ENCODE peak calls at places on chromosomes 13 and 19, in seven cellular contexts. L is CD8-positive, alpha-beta memory T cell; J is trophoblast cell; V is mesenchymal stem cell; D is HCT116; O is stimulated activated CD8-positive, alpha-beta memory T cell treated with anti-CD3 and anti-CD28 coated beads, Interleukin-4, amount 100 ng/mL, for 1 hour; B is progenitor cell of endocrine pancreas. K is an unnamed sample.

GRCh38 chr19:55273978-55274707 is 5.8 kb downstream of the HSPBP1 start:
- DNase-seq in B (no peak), D (no peak), L (no peak), V (no peak), J (no peak), O (no peak), K (no peak)

GRCh38 chr13:84137292-84137691 is 255.0 kb upstream of the SLITRK1 start:
- DNase-seq in O (peak; percentile 6), B (no peak), J (no peak), V (peak; percentile 28), L (peak; percentile 81), D (no peak), K (no peak)

GRCh38 chr13:47499358-47500150 is 501.5 kb downstream of the SUCLA2 start:
- DNase-seq in D (no peak), J (no peak), B (no peak), V (peak; percentile 88), O (no peak), L (no peak), K (no peak)

GRCh38 chr19:41548954-41549688 is 26.8 kb upstream of the CEACAM21 start:
- DNase-seq in B (no peak), J (no peak), V (peak; percentile 8), D (no peak), L (peak; percentile 85), O (no peak), K (no peak)

GRCh38 chr13:30453727-30454126 is 12.0 kb downstream of the HMGB1 start:
- DNase-seq in J (no peak), V (peak; percentile 35), L (no peak), D (no peak), O (no peak), B (no peak), K (no peak)

GRCh38 chr19:32287811-32288227 is 57.6 kb upstream of the ZNF507 start:
- DNase-seq in O (no peak), B (peak; percentile 26), D (peak; percentile 61), L (no peak), J (peak; percentile 52), V (peak; percentile 53), K (peak; percentile 31)

GRCh38 chr19:45901432-45901903 is 945 bp downstream of the MYPOP start:
- DNase-seq in J (peak; percentile 64), D (no peak), B (no peak), V (peak; percentile 81), O (no peak), L (no peak), K (no peak)

GRCh38 chr13:87671031-87671823 is at the start of gene SLITRK5:
- DNase-seq in D (no peak), O (no peak), B (peak; percentile 81), V (peak; percentile 91), L (peak; percentile 48), J (peak; percentile 6), K (peak; percentile 77)

GRCh38 chr13:43908156-43909126 is 28.7 kb downstream of the LACC1 start:
- DNase-seq in B (no peak), L (no peak), D (peak; percentile 37), O (no peak), J (peak; percentile 63), V (peak; percentile 87), K (no peak)

GRCh38 chr19:37953576-37954303 is 46.7 kb downstream of the SIPA1L3 start:
- DNase-seq in V (no peak), L (no peak), J (no peak), D (no peak), O (no peak), B (no peak), K (no peak)

GRCh38 chr13:42360046-42360445 is 88.1 kb downstream of the AKAP11 start:
- DNase-seq in B (no peak), D (no peak), L (no peak), J (no peak), O (no peak), V (no peak), K (no peak)

GRCh38 chr19:39843919-39844793 is 2.0 kb downstream of the FBL start:
- DNase-seq in O (no peak), V (peak; percentile 69), J (peak; percentile 30), L (no peak), D (no peak), B (no peak), K (no peak)

GRCh38 chr19:19817357-19817756 is 4.2 kb downstream of the ZNF506 start:
- DNase-seq in D (no peak), L (peak; percentile 76), O (no peak), V (no peak), J (no peak), B (no peak), K (no peak)